ENCODE peak calls at places on chromosomes 11 and 22, in four cellular contexts. B is endodermal cell, A is IMR-90, V is left ventricle myocardium inferior. O is an unnamed sample. For H3K36me3, the result is how much of the 10 kb centered on the place peaks cover.

GRCh38 chr22:23074451-23074850 is 4.1 kb downstream of the GNAZ start:
- DNase-seq in B (no peak), A (no peak), V (peak), O (no peak)

GRCh38 chr11:2210366-2211112 is 38.9 kb upstream of the TH start:
- DNase-seq in B (no peak), A (no peak), V (no peak), O (no peak)

GRCh38 chr22:39467390-39467901 is 10.6 kb downstream of the MGAT3 start:
- DNase-seq in B (no peak), A (no peak), V (no peak), O (no peak)

GRCh38 chr11:129992161-129992944 is 10.3 kb downstream of the PRDM10 start:
- DNase-seq in B (peak), A (peak), V (no peak), O (peak)

GRCh38 chr11:40306938-40307548 is 1152.4 kb downstream of the LRRC4C start:
- DNase-seq in B (peak), A (peak), V (no peak), O (peak)

GRCh38 chr22:44024288-44024908 is at the start of gene PARVB:
- DNase-seq in B (peak), A (no peak), V (peak), O (no peak)

GRCh38 chr11:74686792-74687191 is 44.4 kb downstream of the CHRDL2 start:
- DNase-seq in B (no peak), A (peak), V (no peak), O (peak)

GRCh38 chr11:11849127-11849746 is 7.5 kb downstream of the USP47 start:
- DNase-seq in B (peak), A (peak), V (peak), O (peak)

GRCh38 chr11:102850973-102851745 is 7.8 kb upstream of the MMP3 start:
- DNase-seq in B (no peak), A (peak), V (no peak), O (peak)

GRCh38 chr11:11620251-11620965 is 1.4 kb downstream of the GALNT18 start:
- DNase-seq in B (peak), A (peak), V (peak), O (peak)

GRCh38 chr11:133306019-133306418 is 226.3 kb downstream of the OPCML start:
- DNase-seq in B (peak), A (no peak), V (no peak), O (no peak)

GRCh38 chr11:63032451-63032850 is 16.8 kb upstream of the SLC22A8 start:
- DNase-seq in B (no peak), A (no peak), V (no peak), O (no peak)

GRCh38 chr22:26524870-26525269 is 12.6 kb upstream of the TFIP11 start:
- DNase-seq in B (no peak), A (no peak), V (no peak), O (no peak)

GRCh38 chr11:82365351-82365750 is 368.3 kb downstream of the FAM181B start:
- DNase-seq in B (no peak), A (no peak), V (no peak), O (no peak)

GRCh38 chr11:69057236-69057635 is 8.5 kb downstream of the TPCN2 start:
- DNase-seq in B (no peak), A (no peak), V (no peak), O (no peak)

GRCh38 chr11:120839201-120839600 is 184.7 kb upstream of the TBCEL start:
- DNase-seq in B (no peak), A (no peak), V (no peak), O (no peak)

GRCh38 chr11:108559904-108560303 is 33.7 kb downstream of the EXPH5 start:
- DNase-seq in B (no peak), A (peak), V (no peak), O (no peak)

GRCh38 chr22:49779853-49780271 is 47.8 kb downstream of the BRD1 start:
- DNase-seq in B (no peak), A (no peak), V (peak), O (no peak)

GRCh38 chr11:78256962-78257361 is 68.2 kb downstream of the USP35 start:
- DNase-seq in B (no peak), A (peak), V (peak), O (peak)

GRCh38 chr11:116073854-116074837 is 569.9 kb upstream of the CADM1 start:
- DNase-seq in B (peak), A (no peak), V (peak), O (peak)

GRCh38 chr11:91220476-91221202 is 997.8 kb upstream of the CHORDC1 start:
- DNase-seq in B (no peak), A (peak), V (no peak), O (peak)
- TF ChIP-seq CTCF in B (peak), A (no peak), V (no peak), O (no peak)

GRCh38 chr22:42648017-42648367 is 1.2 kb downstream of the CYB5R3 start:
- DNase-seq in B (no peak), A (no peak), V (no peak), O (no peak)

GRCh38 chr22:42645938-42646568 is 3.1 kb downstream of the CYB5R3 start:
- DNase-seq in B (peak), A (no peak), V (no peak), O (no peak)

GRCh38 chr22:42645341-42645937 is 3.8 kb downstream of the CYB5R3 start:
- DNase-seq in B (no peak), A (no peak), V (peak), O (peak)

GRCh38 chr22:42648368-42649260 is 578 bp downstream of the CYB5R3 start:
- DNase-seq in B (no peak), A (no peak), V (peak), O (peak)

DNA sequence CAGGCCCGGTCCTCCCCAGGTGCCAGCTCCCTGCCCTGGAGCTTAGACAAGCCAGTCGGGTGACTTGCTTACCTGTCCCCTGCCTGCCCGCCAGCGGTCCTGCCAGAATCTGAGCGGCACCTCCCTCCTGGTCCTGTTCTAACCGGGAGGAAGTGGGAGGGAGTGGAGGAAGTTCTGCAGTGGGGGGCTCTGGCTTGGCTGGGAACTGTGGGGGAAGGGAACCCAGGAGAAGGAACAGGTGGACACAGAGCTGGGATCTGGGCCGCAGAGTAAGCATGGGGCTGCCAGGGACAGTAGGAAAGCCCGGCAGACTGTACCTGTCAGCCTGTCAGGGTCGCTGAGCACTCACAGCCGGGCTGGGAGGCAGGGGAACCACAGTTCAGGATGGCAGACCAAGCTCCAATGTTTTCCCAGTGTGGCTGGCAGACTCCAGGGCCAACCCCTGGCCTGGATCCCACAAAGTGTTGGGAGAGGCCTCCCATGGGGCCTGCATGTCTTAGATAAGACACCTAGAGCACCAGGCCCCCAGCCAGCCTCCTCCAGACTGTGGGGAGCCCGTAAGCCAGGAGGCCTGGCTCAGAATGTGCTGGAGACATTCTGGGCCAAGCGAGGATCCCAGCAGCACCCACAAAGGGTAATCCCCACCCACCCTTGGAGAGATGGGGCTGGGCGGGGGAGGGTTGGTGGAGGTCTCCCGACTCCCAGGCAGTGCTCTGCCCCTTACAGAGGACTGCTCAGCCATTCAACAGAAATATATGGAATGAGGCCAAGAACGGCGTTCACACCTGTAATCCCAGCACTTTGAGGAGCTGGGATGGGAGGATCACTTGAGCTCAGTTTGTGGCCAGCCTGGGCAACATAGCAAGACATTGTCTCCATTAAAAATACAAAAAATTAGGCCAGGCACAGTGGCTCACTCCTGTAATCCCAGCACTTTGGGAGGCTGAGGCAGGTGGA is 2.3 kb downstream of the CYB5R3 start:
- DNase-seq in B (no peak), A (no peak), V (peak), O (no peak)
- H3K36me3 ChIP-seq in B (under half), A (under half), V (under half), O (under half)

DNA sequence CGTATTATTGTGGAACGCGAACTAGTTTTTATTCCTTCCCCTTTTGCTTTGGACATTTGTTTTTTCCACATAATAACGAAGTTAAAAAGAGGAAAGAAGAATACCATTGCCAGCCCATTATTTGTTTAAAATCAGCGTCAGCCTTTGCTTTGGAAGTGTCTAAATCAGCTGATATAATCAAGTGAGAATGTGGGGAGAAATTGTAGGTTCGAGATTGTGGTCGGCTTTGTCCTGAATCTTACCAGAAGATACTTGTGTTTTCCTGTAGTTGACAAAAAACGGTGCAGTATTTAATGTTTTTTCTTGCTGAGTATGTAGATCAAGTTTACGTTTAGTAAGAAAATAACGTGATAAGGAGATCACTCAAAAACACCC is 935 bp downstream of the ZNF143 start:
- DNase-seq in B (no peak), A (peak), V (no peak), O (peak)
- H3K4me3 ChIP-seq in B (peak), A (peak), V (peak), O (peak)

DNA sequence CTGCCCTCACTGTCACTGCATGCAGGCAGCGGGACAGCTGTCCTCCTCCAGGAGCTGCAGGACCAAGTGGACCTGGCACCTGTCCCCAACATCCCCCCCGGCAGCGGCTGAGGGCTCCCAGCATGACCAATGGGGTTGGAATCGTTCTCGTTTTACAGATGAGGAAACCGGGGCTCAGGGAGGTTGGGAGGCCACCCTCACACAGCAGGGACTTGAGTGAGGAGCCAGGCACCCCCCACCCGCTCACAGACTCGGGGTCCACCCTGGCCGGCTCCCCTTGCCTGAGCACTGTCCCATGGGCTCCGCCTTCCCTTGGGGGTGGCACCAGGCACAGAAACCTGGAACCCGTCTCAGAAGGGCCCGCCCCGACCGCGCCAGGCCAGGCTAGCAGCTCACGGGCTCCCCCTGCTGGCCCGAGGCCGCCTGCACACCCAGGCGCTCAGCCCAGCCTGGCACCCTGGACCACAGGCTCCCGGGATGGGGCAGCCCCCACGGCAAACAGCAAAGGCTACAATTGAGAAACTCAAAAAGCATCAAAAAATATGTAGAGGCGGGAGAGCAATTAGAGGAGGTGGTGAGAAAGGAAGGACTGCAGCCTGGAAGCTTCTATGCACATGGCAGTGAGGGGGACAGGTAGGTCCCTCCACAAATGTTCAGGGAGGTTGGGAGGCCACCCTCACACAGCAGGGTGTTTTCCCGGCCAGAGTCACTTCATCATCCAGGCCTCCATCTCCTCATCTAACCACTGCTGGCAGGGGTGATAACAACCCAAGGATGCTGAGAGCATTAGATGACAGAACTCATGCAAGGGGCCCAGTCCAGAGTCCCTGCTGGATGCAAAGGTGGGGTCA is 12.8 kb downstream of the MACROD1 start:
- DNase-seq in B (peak), A (peak), V (peak), O (peak)
- TF ChIP-seq CTCF in B (peak), A (peak), V (peak), O (peak)

DNA sequence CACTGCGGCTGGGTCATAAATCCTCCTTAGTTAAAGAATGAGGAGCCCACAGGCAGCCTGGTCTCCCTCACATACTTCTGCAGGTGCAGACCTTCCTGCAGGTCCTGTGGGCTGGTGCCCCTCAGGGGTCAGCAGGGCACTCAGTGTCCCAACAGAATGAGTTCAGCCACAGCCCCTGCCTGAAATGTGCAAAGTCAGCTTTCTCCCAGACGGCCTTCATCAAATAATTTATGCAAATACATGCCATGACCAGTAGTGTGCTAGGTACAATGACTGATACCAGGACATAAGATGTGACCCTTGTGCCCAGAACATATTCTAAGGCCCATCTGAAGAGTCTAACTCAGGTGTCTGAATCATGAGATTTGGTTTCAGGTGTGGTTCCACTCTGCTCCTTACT is 703.4 kb downstream of the TBC1D22A start:
- DNase-seq in B (no peak), A (no peak), V (no peak), O (no peak)
- H3K36me3 ChIP-seq in B (under half), A (under half), V (under half), O (under half)

GRCh38 chr11:111920908-111921307 is 2.2 kb downstream of the C11orf52 start:
- DNase-seq in B (no peak), A (no peak), V (no peak), O (no peak)

GRCh38 chr11:111917312-111917711 is 1.4 kb upstream of the C11orf52 start:
- DNase-seq in B (no peak), A (no peak), V (no peak), O (no peak)

GRCh38 chr11:111917788-111918187 is 925 bp upstream of the C11orf52 start:
- DNase-seq in B (no peak), A (no peak), V (no peak), O (no peak)

GRCh38 chr11:111916768-111917167 is 1.9 kb upstream of the C11orf52 start:
- DNase-seq in B (no peak), A (no peak), V (no peak), O (no peak)

GRCh38 chr11:111918390-111919256 is at the start of gene C11orf52:
- DNase-seq in B (peak), A (peak), V (no peak), O (peak)
- H3K4me3 ChIP-seq in B (no peak), A (peak), V (peak), O (peak)

O was measured in bronchial epithelial cell.